ENCODE peak calls at places on chromosomes 2 and 18, in six cellular contexts. Z is OCI-LY7; F is PC-9; C is CD4-positive, alpha-beta T cell; B is tibial nerve; G is H9. I is an unnamed sample.

GRCh38 chr2:133293544-133294270 is 274.6 kb downstream of the NCKAP5 start:
- DNase-seq in G (no peak), Z (no peak), F (no peak), C (no peak), B (no peak), I (no peak)

GRCh38 chr2:46988733-46989481 is 73.3 kb upstream of the MCFD2 start:
- DNase-seq in C (no peak), B (peak; percentile 39), F (no peak), G (peak; percentile 53), Z (peak; percentile 37), I (peak; percentile 32)

GRCh38 chr2:217026570-217026969 is 166.7 kb upstream of the TNP1 start:
- DNase-seq in C (no peak), B (no peak), G (no peak), Z (no peak), F (no peak), I (no peak)

GRCh38 chr2:58428286-58428552 is 187.1 kb upstream of the FANCL start:
- DNase-seq in F (peak; percentile 14), B (no peak), Z (no peak), C (no peak), G (peak; percentile 67), I (peak; percentile 61)

GRCh38 chr18:10682368-10682714 is 156.5 kb downstream of the NAPG start:
- DNase-seq in Z (peak; percentile 13), C (no peak), B (no peak), F (no peak), G (no peak), I (no peak)

GRCh38 chr2:3443083-3443482 is 63.6 kb downstream of the TRAPPC12 start:
- DNase-seq in Z (no peak), F (no peak), G (no peak), B (no peak), C (no peak), I (no peak)

GRCh38 chr2:8453904-8454302 is 228.0 kb upstream of the ID2 start:
- DNase-seq in F (no peak), C (no peak), B (no peak), G (no peak), Z (no peak), I (no peak)

GRCh38 chr2:161373939-161374338 is 42.2 kb upstream of the TBR1 start:
- DNase-seq in G (no peak), F (no peak), C (no peak), B (no peak), Z (no peak), I (no peak)

GRCh38 chr2:176001281-176001902 is 675 bp downstream of the LNPK start:
- DNase-seq in G (no peak), C (no peak), Z (peak; percentile 56), B (no peak), F (peak; percentile 50), I (peak; percentile 37)

GRCh38 chr18:10010611-10011015 is 96.8 kb downstream of the VAPA start:
- DNase-seq in C (no peak), F (no peak), G (no peak), B (peak; percentile 51), Z (no peak), I (no peak)

GRCh38 chr2:205996156-205996555 is 89.8 kb downstream of the INO80D start:
- DNase-seq in C (no peak), Z (no peak), G (no peak), B (no peak), F (no peak), I (no peak)

GRCh38 chr2:112959109-112959591 is 18.7 kb upstream of the IL36G start:
- DNase-seq in B (no peak), Z (no peak), G (peak; percentile 53), F (no peak), C (no peak), I (no peak)

GRCh38 chr2:230067990-230068657 is 600 bp downstream of the SLC16A14 start:
- DNase-seq in C (peak; percentile 15), Z (no peak), F (peak; percentile 42), G (peak; percentile 77), B (no peak), I (peak; percentile 73)

GRCh38 chr18:74714796-74715195 is 117.1 kb downstream of the ZNF407 start:
- DNase-seq in G (no peak), Z (no peak), F (no peak), B (no peak), C (no peak), I (no peak)

GRCh38 chr18:13725566-13726227 is 661 bp downstream of the FAM210A start:
- DNase-seq in Z (no peak), B (no peak), G (no peak), F (peak; percentile 3), C (no peak), I (no peak)

GRCh38 chr2:79982445-79982844 is 322.1 kb downstream of the LRRTM1 start:
- DNase-seq in G (peak; percentile 71), C (no peak), B (no peak), F (no peak), Z (peak; percentile 10), I (peak; percentile 29)

GRCh38 chr2:105393373-105394055 is 5.3 kb downstream of the FHL2 start:
- DNase-seq in B (peak; percentile 50), F (no peak), C (no peak), Z (no peak), G (no peak), I (no peak)

GRCh38 chr2:237733677-237734300 is 64.8 kb upstream of the RBM44 start:
- DNase-seq in G (no peak), C (no peak), Z (no peak), B (no peak), F (no peak), I (no peak)

GRCh38 chr2:56077352-56077915 is 106.4 kb upstream of the CCDC85A start:
- DNase-seq in G (peak; percentile 48), B (no peak), Z (peak; percentile 6), C (no peak), F (peak; percentile 9), I (peak; percentile 51)

GRCh38 chr2:129885735-129886134 is 93.7 kb upstream of the RAB6C start:
- DNase-seq in B (no peak), F (no peak), G (peak; percentile 42), Z (peak; percentile 19), C (no peak), I (peak; percentile 35)

GRCh38 chr2:21382980-21383520 is 259.3 kb downstream of the TDRD15 start:
- DNase-seq in Z (no peak), C (no peak), F (no peak), G (no peak), B (no peak), I (no peak)

GRCh38 chr2:65186872-65187851 is 40.5 kb upstream of the ACTR2 start:
- DNase-seq in Z (peak; percentile 82), B (peak; percentile 63), F (peak; percentile 57), G (peak; percentile 83), C (peak; percentile 54), I (peak; percentile 78)

GRCh38 chr2:156182132-156182531 is 150.4 kb downstream of the NR4A2 start:
- DNase-seq in C (no peak), Z (no peak), G (no peak), F (peak; percentile 52), B (no peak), I (no peak)

GRCh38 chr2:101970901-101971300 is 20.9 kb upstream of the IL1R2 start:
- DNase-seq in Z (no peak), C (no peak), B (no peak), G (no peak), F (no peak), I (no peak)

GRCh38 chr2:86271248-86271647 is 66.2 kb downstream of the REEP1 start:
- DNase-seq in G (no peak), B (no peak), Z (no peak), C (no peak), F (no peak), I (no peak)

DNA sequence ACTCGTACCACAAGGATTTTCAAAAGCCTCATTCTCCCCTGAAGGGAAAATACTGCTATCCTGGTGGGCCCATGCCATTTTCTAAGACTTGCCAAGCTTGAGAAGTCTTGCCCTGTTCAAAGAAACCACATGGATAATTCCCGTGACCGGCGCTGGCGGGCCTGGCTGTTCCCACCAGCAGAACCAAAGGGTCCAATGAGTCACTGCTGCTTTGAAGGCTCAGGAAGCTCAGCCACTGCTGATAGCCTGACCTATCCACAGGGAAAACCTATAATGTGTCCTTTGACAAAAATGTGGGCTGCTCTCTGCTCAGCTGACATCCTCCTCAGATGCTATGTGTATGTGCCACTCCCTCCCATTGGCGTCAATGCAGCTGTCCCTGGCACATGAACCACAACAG is 137.9 kb upstream of the RAB12 start:
- DNase-seq in Z (no peak), G (no peak), B (no peak), C (no peak), F (no peak), I (no peak)
- TF ChIP-seq CTCF in Z (no peak), G (no peak), B (no peak), C (no peak), F (no peak), I (no peak)

GRCh38 chr2:74984017-74984416 is 25.6 kb downstream of the POLE4 start:
- DNase-seq in G (no peak), C (no peak), B (no peak), F (no peak), Z (no peak), I (no peak)

GRCh38 chr2:74983606-74984005 is 25.2 kb downstream of the POLE4 start:
- DNase-seq in Z (no peak), C (no peak), G (no peak), B (no peak), F (no peak), I (no peak)

GRCh38 chr2:74979844-74980243 is 21.4 kb downstream of the POLE4 start:
- DNase-seq in B (no peak), C (no peak), Z (peak; percentile 38), F (no peak), G (no peak), I (no peak)

GRCh38 chr2:74984947-74985637 is 26.6 kb downstream of the POLE4 start:
- DNase-seq in G (peak; percentile 34), F (no peak), B (no peak), C (no peak), Z (no peak), I (no peak)

DNA sequence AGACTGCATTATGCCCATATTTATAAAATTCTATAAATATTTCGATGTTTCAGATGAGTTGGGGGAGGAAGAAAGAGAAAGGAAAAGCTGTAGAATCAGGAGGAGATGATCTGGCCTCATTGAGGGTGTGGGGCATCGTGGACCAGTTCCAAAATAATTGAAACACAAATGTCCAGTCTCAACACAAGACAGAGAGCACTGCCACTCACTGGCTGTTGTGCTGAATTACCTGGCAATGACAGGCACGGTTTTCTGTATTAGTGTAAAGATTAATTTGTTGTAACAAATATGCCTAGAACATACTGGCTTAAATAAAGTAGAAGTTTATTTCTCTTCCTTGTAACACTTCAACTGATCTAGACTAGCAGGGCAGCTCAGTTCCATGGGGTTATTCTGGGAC is 24.1 kb downstream of the POLE4 start:
- DNase-seq in B (no peak), G (no peak), C (no peak), Z (no peak), F (no peak), I (no peak)
- TF ChIP-seq CTCF in B (no peak), G (no peak), C (no peak), Z (peak; percentile 62), F (peak; percentile 43), I (no peak)

GRCh38 chr2:200354823-200355751 is 48.6 kb downstream of the SPATS2L start:
- DNase-seq in G (no peak), B (no peak), C (no peak), F (no peak), Z (no peak), I (no peak)
- TF ChIP-seq CTCF in G (no peak), B (no peak), C (no peak), F (no peak), Z (no peak), I (no peak)

DNA sequence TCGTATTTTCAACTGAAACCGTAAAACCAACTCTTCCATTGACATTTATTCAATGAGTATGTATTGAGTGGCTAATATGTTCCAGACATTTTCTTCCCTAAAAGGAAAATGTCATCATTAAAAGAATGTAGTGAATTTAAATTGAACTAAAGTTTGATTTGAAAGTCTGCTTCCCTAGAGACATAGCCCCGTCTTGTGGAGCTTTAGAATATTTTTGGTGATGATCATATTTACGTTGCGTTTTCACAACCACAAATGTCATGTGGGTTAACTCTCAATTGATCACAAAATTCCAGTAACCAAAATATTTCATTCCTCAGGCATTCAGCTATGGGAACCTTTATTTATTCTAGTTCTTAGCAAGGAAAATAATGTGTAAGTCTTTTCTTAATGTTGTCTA is 204.1 kb downstream of the MBD2 start:
- DNase-seq in Z (no peak), F (no peak), G (no peak), C (no peak), B (no peak), I (no peak)
- TF ChIP-seq CTCF in Z (no peak), F (no peak), G (no peak), C (no peak), B (no peak), I (no peak)